ENCODE peak calls at places on chromosomes 7 and 10, in five cellular contexts. One of them, this sample, is unnamed.

GRCh38 chr7:27164381-27165088 is 802 bp downstream of the HOXA9 start:
- DNase-seq in fibroblast of the aortic adventitia: no peak
- DNase-seq in ACHN: peak
- DNase-seq in NB4: no peak
- DNase-seq in C1 segment of cervical spinal cord: no peak
- DNase-seq in this sample: peak

GRCh38 chr10:133378251-133379096 is 588 bp upstream of the PAOX start:
- DNase-seq in fibroblast of the aortic adventitia: peak
- DNase-seq in ACHN: peak
- DNase-seq in NB4: peak
- DNase-seq in C1 segment of cervical spinal cord: peak
- DNase-seq in this sample: peak

GRCh38 chr7:131026297-131027003 is 292.4 kb upstream of the KLF14 start:
- DNase-seq in fibroblast of the aortic adventitia: peak
- DNase-seq in ACHN: no peak
- DNase-seq in NB4: peak
- DNase-seq in C1 segment of cervical spinal cord: no peak
- DNase-seq in this sample: no peak

GRCh38 chr7:22845221-22845844 is 22.7 kb upstream of the TOMM7 start:
- DNase-seq in fibroblast of the aortic adventitia: no peak
- DNase-seq in ACHN: no peak
- DNase-seq in NB4: no peak
- DNase-seq in C1 segment of cervical spinal cord: no peak
- DNase-seq in this sample: no peak

GRCh38 chr7:70764004-70764691 is 367.8 kb upstream of the GALNT17 start:
- DNase-seq in fibroblast of the aortic adventitia: no peak
- DNase-seq in ACHN: no peak
- DNase-seq in NB4: no peak
- DNase-seq in C1 segment of cervical spinal cord: no peak
- DNase-seq in this sample: no peak

GRCh38 chr10:117268907-117269306 is 28.0 kb downstream of the SLC18A2 start:
- DNase-seq in fibroblast of the aortic adventitia: no peak
- DNase-seq in ACHN: no peak
- DNase-seq in NB4: no peak
- DNase-seq in C1 segment of cervical spinal cord: no peak
- DNase-seq in this sample: no peak

GRCh38 chr7:137328389-137329120 is 15.0 kb downstream of the PTN start:
- DNase-seq in fibroblast of the aortic adventitia: peak
- DNase-seq in ACHN: no peak
- DNase-seq in NB4: no peak
- DNase-seq in C1 segment of cervical spinal cord: peak
- DNase-seq in this sample: no peak

GRCh38 chr7:41135511-41135910 is 567.4 kb downstream of the INHBA start:
- DNase-seq in fibroblast of the aortic adventitia: no peak
- DNase-seq in ACHN: no peak
- DNase-seq in NB4: no peak
- DNase-seq in C1 segment of cervical spinal cord: no peak
- DNase-seq in this sample: no peak

GRCh38 chr10:126945351-126946035 is 40.3 kb downstream of the DOCK1 start:
- DNase-seq in fibroblast of the aortic adventitia: no peak
- DNase-seq in ACHN: no peak
- DNase-seq in NB4: no peak
- DNase-seq in C1 segment of cervical spinal cord: no peak
- DNase-seq in this sample: no peak

GRCh38 chr7:17134786-17135185 is 163.7 kb upstream of the AHR start:
- DNase-seq in fibroblast of the aortic adventitia: no peak
- DNase-seq in ACHN: no peak
- DNase-seq in NB4: no peak
- DNase-seq in C1 segment of cervical spinal cord: no peak
- DNase-seq in this sample: no peak

GRCh38 chr7:50653116-50653854 is 88.1 kb upstream of the DDC start:
- DNase-seq in fibroblast of the aortic adventitia: peak
- DNase-seq in ACHN: no peak
- DNase-seq in NB4: peak
- DNase-seq in C1 segment of cervical spinal cord: no peak
- DNase-seq in this sample: no peak

This sample was measured in dermis blood vessel endothelial cell.